ENCODE peak calls at places on chromosomes 2 and 18, in six cellular contexts. U is mammary epithelial cell, W is hepatocyte, X is mesenchymal stem cell, C is neuronal stem cell, T is tibial nerve. F is an unnamed sample. For H3K4me1 and H3K36me3, the result is how much of the 10 kb centered on the place peaks cover.

GRCh38 chr2:73128841-73129535 is 16.2 kb upstream of the RAB11FIP5 start:
- DNase-seq in W (no peak), X (no peak), C (no peak), U (no peak), T (no peak), F (no peak)

GRCh38 chr2:205776139-205776538 is 93.8 kb downstream of the NRP2 start:
- DNase-seq in C (peak), T (no peak), X (no peak), W (peak), U (no peak), F (no peak)

GRCh38 chr2:241804326-241805276 is 4.4 kb upstream of the NEU4 start:
- DNase-seq in X (peak), U (no peak), W (peak), T (no peak), C (no peak), F (no peak)

GRCh38 chr18:377088-377487 is 109.2 kb upstream of the THOC1 start:
- DNase-seq in X (no peak), C (no peak), T (no peak), U (no peak), W (no peak), F (no peak)

GRCh38 chr18:34771958-34772357 is 61.9 kb downstream of the DTNA start:
- DNase-seq in C (no peak), X (no peak), W (no peak), U (no peak), T (no peak), F (no peak)

GRCh38 chr2:71003396-71003795 is 8.7 kb upstream of the TEX261 start:
- DNase-seq in T (no peak), U (no peak), W (no peak), X (no peak), C (no peak), F (no peak)

GRCh38 chr18:36499938-36500337 is 202.4 kb downstream of the FHOD3 start:
- DNase-seq in T (no peak), C (no peak), W (no peak), U (peak), X (no peak), F (no peak)

GRCh38 chr2:190678444-190679162 is 29.7 kb downstream of the NAB1 start:
- DNase-seq in C (no peak), U (no peak), W (no peak), T (no peak), X (peak), F (no peak)

GRCh38 chr2:233542507-233542906 is 24.1 kb downstream of the USP40 start:
- DNase-seq in C (no peak), U (peak), X (peak), T (no peak), W (peak), F (no peak)

GRCh38 chr18:26655010-26655613 is 106.8 kb upstream of the KCTD1 start:
- DNase-seq in C (peak), W (peak), T (no peak), U (no peak), X (peak), F (no peak)

GRCh38 chr2:16664052-16664731 is 1.4 kb downstream of the CYRIA start:
- DNase-seq in X (peak), C (no peak), U (no peak), T (no peak), W (peak), F (no peak)

GRCh38 chr18:77052656-77053309 is 79.8 kb downstream of the MBP start:
- DNase-seq in C (no peak), W (no peak), U (no peak), X (no peak), T (no peak), F (no peak)

GRCh38 chr18:77055429-77056310 is 76.9 kb downstream of the MBP start:
- DNase-seq in X (peak), C (no peak), T (no peak), W (no peak), U (no peak), F (no peak)

GRCh38 chr18:77054606-77055428 is 77.8 kb downstream of the MBP start:
- DNase-seq in U (no peak), T (peak), X (peak), W (peak), C (peak), F (peak)

GRCh38 chr18:77053616-77054287 is 78.8 kb downstream of the MBP start:
- DNase-seq in T (no peak), U (no peak), W (no peak), X (no peak), C (no peak), F (no peak)

DNA sequence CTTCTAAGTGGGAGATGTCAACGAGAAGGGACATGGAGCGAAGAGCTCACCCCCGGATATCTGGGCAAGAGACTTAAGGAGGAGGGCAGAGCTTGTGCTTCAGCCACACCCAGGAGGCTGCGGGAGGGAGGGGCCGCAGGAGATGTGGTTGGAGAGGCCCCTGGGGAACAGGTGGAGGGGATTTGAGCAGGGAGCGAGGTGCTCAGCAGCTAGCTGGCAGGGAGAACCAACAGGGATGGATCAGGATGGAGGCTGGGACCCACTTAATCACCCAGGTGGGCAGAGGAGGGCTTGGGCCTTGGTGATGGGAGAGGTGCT is 78.3 kb downstream of the MBP start:
- DNase-seq in W (no peak), X (no peak), C (no peak), U (no peak), T (no peak), F (no peak)
- H3K4me1 ChIP-seq in W (under half), X (under half), C (under half), U (under half), T (half or more), F (half or more)

DNA sequence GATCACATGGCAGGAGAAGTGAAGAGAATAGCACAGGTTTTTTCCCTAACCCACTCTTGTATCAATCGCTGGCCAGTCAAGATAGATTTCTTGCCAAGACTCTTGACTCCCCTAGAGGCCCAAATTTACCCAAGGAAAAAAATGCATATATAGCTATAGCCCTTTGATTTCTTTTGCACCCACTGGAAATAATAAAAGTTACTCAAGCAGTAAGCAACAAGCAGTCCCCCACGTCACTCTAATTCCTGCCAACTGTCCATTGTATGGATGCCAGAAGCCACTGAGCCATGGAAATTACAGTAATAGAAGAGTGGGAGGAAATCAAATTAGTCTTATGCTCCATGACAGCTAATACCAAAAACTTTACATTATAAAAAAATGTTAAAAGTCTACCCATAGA is 125.3 kb upstream of the SLC39A10 start:
- DNase-seq in T (no peak), C (no peak), W (no peak), X (no peak), U (no peak), F (no peak)
- H3K27ac ChIP-seq in T (no peak), C (no peak), W (no peak), X (no peak), U (no peak), F (no peak)

DNA sequence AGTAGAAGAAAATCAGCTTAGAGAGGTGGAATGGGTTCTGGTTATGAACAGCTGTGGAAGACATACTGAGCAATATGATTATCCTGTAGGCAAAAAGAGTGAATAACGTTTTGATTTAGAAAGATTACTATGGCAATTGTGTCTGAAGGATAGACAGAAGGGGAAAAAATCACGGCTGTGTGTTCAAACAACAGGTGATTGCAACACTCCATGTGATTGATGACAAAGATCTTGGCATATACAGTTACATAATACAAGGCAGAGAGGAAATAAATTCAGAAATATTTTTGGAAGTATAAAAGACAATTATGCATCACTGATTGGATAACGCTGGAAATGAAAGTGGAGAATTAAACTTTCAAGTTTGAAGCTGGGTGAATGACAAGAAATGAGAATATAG is 58.5 kb upstream of the KCNJ3 start:
- DNase-seq in T (no peak), W (no peak), C (no peak), U (no peak), X (no peak), F (no peak)
- H3K36me3 ChIP-seq in T (under half), W (under half), C (under half), U (under half), X (under half), F (under half)

DNA sequence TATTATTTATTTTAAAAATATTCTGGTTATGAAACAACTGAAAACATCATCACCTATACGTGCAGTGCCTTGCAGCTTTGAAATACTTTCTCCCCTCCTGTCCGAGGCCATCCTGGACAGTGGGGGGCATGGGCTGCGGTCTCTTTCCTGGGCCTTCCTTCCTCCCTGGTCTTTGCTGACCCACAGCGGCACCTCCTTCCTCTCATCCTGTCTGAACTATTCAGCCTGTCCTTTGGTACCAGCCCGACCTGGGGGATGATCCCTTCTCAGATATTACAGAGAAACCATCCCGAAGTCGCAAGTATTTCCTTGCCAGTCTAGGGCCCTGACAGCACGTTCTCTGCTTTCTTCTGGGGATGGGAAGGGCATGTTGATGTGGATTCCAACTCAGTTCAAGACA is 736.6 kb upstream of the HS6ST1 start:
- DNase-seq in X (no peak), W (no peak), T (no peak), C (no peak), U (no peak), F (no peak)
- H3K4me1 ChIP-seq in X (under half), W (under half), T (under half), C (under half), U (under half), F (under half)

GRCh38 chr2:102736607-102737409 is 25.0 kb upstream of the TMEM182 start:
- DNase-seq in W (peak), U (peak), X (peak), C (peak), T (peak), F (peak)
- H3K27ac ChIP-seq in W (peak), U (no peak), X (no peak), C (no peak), T (peak), F (peak)